ENCODE peak calls at places on chromosomes 13 and 19, in ten cellular contexts. F, S, D, G, A, Y, T, I, M and Q are unnamed samples.

GRCh38 chr19:3644351-3645066 is 17.9 kb upstream of the CACTIN start:
- DNase-seq in G (no peak), M (no peak), T (no peak), A (no peak), F (peak; percentile 43), S (no peak), I (no peak), Y (no peak), D (no peak), Q (no peak)

GRCh38 chr19:23762884-23763711 is 4.4 kb upstream of the ZNF681 start:
- DNase-seq in D (peak; percentile 71), S (peak; percentile 89), A (peak; percentile 69), G (peak; percentile 95), T (peak; percentile 93), Y (peak; percentile 79), I (no peak), M (peak; percentile 24), F (peak; percentile 96), Q (peak; percentile 88)

GRCh38 chr13:40519637-40520036 is 146.8 kb downstream of the FOXO1 start:
- DNase-seq in G (no peak), S (peak; percentile 58), D (no peak), Y (no peak), F (no peak), T (no peak), I (no peak), A (no peak), M (no peak), Q (peak; percentile 50)

GRCh38 chr19:35436477-35437141 is 11.4 kb upstream of the FFAR2 start:
- DNase-seq in G (peak; percentile 8), A (no peak), I (no peak), D (peak; percentile 40), S (no peak), F (peak; percentile 55), T (peak; percentile 46), M (peak; percentile 24), Y (peak; percentile 84), Q (peak; percentile 60)

GRCh38 chr19:32824136-32824835 is 45.3 kb downstream of the SLC7A9 start:
- DNase-seq in A (no peak), F (no peak), M (no peak), G (no peak), Y (no peak), S (no peak), T (no peak), D (no peak), I (no peak), Q (no peak)

GRCh38 chr19:14561832-14562351 is 10.0 kb downstream of the NDUFB7 start:
- DNase-seq in S (peak; percentile 71), G (peak; percentile 48), F (no peak), M (peak; percentile 41), Y (peak; percentile 46), I (no peak), D (peak; percentile 41), A (no peak), T (no peak), Q (peak; percentile 33)

GRCh38 chr13:110334256-110334655 is 27.2 kb downstream of the COL4A2 start:
- DNase-seq in Y (peak; percentile 72), F (no peak), T (no peak), G (no peak), D (peak; percentile 64), I (no peak), M (no peak), A (no peak), S (no peak), Q (no peak)

GRCh38 chr13:90732049-90732448 is 615.4 kb upstream of the MIR17HG start:
- DNase-seq in G (no peak), T (no peak), F (no peak), I (no peak), D (no peak), M (no peak), A (peak; percentile 39), Y (peak; percentile 37), S (no peak), Q (no peak)

GRCh38 chr19:41626877-41627276 is at the start of gene CEACAM4:
- DNase-seq in Y (no peak), A (no peak), T (no peak), M (peak; percentile 48), I (no peak), G (no peak), F (no peak), S (peak; percentile 47), D (no peak), Q (peak; percentile 62)

GRCh38 chr19:43725468-43725867 is 9.6 kb downstream of the IRGC start:
- DNase-seq in Y (no peak), D (no peak), F (no peak), S (peak; percentile 41), G (no peak), A (no peak), M (no peak), T (no peak), I (no peak), Q (no peak)

GRCh38 chr19:42323852-42324654 is 1.4 kb upstream of the MEGF8 start:
- DNase-seq in I (no peak), G (no peak), A (no peak), S (no peak), D (no peak), Y (no peak), M (no peak), F (no peak), T (peak; percentile 32), Q (peak; percentile 22)

GRCh38 chr19:2782357-2782935 is 627 bp downstream of the SGTA start:
- DNase-seq in I (no peak), G (no peak), A (no peak), Y (no peak), S (no peak), D (peak; percentile 13), F (peak; percentile 25), T (peak; percentile 18), M (no peak), Q (no peak)

GRCh38 chr13:38866649-38867048 is 124.0 kb downstream of the STOML3 start:
- DNase-seq in G (no peak), M (no peak), S (no peak), T (no peak), F (no peak), I (no peak), A (no peak), Y (peak; percentile 45), D (peak; percentile 44), Q (no peak)
- TF ChIP-seq CTCF in G (no peak), M (no peak), S (no peak), T (no peak), F (no peak), I (no peak), A (no peak), Y (peak; percentile 31), D (peak; percentile 5), Q (no peak)

GRCh38 chr13:113469582-113469981 is 16.3 kb upstream of the ADPRHL1 start:
- DNase-seq in S (no peak), M (no peak), Y (no peak), I (no peak), A (no peak), D (no peak), G (no peak), F (no peak), T (no peak), Q (no peak)

GRCh38 chr13:113472355-113473025 is 18.0 kb downstream of the DCUN1D2 start:
- DNase-seq in T (no peak), A (no peak), Y (no peak), M (no peak), I (no peak), S (no peak), G (no peak), F (no peak), D (no peak), Q (no peak)

GRCh38 chr13:113470073-113470472 is 16.8 kb upstream of the ADPRHL1 start:
- DNase-seq in D (no peak), G (no peak), Y (no peak), F (no peak), A (no peak), S (no peak), I (no peak), M (no peak), T (no peak), Q (no peak)

GRCh38 chr13:113474179-113474578 is 16.3 kb downstream of the DCUN1D2 start:
- DNase-seq in G (no peak), S (peak; percentile 59), Y (peak; percentile 67), I (no peak), T (peak; percentile 23), M (peak; percentile 42), D (peak; percentile 94), F (no peak), A (no peak), Q (no peak)

DNA sequence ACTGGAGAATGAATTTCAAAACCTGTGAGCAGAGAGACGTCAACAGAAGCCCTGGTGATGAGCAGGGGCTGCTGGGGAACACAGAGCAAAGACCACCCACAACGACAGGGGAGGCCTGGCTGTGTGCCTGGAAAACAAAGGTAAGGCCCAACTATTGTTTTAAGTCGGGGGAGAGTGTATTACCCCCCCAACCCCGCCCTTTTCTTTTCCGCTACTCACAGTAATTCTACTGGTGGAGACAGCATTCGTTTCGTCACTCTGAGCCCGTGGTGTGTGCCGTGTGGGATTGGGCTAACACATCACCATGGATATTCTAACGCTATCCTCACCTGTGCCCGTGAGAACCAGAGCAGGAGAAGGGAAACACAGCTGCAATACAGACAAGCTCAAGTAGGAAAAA is 18.6 kb upstream of the ADPRHL1 start:
- DNase-seq in F (no peak), M (no peak), D (no peak), S (no peak), T (no peak), G (no peak), Y (no peak), I (no peak), A (no peak), Q (no peak)
- H3K4me3 ChIP-seq in F (no peak overlapping the region), M (no peak overlapping the region), D (no peak overlapping the region), S (peak overlapping the region; percentile 23), T (no peak overlapping the region), G (no peak overlapping the region), Y (no peak overlapping the region), I (no peak overlapping the region), A (no peak overlapping the region), Q (no peak overlapping the region)

DNA sequence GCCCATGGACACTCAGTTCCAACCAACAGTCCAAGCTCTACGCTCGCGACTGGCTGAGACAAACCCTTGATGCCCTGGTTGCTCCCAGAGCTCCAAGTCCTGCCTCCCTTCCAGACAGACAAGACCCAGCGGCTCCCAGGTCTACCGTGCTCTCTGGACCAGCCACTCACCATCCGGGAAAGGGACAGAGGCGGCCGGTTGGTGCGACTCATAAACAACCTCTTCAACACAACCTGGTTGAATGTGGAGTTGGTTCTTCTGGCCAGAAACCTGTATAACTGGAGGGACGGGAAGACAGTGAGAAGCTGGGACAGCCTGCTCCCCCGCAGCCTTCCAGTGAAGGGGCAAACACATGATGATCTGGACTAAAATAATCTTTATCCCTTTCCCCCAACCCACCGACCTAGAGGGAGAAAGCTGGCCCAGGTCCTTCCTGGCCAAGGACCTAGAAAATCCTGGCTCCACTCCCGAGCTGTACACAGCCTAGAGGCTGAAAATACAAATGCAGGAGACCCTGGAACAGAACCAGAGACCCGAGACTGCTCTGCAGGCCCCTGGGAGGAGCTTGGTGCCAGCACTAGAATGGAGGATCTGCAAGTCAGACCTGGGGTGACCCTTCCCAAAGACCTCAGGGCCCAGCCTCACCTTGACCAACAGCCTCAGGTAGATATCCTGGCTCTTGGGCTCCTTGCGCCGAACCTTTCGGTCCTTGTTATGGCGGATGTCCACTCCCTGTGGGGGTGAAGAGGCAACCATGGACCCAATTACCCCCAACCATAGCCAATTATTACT is 1.6 kb downstream of the RPL18 start:
- DNase-seq in S (no peak), T (no peak), D (peak; percentile 50), I (no peak), A (no peak), F (peak; percentile 41), Y (peak; percentile 49), G (no peak), M (no peak), Q (no peak)
- TF ChIP-seq CTCF in S (no peak), T (no peak), D (peak; percentile 39), I (no peak), A (no peak), F (no peak), Y (no peak), G (peak; percentile 22), M (no peak), Q (no peak)

GRCh38 chr19:34176581-34176980 is 4.3 kb downstream of the LSM14A start:
- DNase-seq in T (no peak), S (no peak), M (no peak), Y (no peak), I (no peak), D (no peak), G (no peak), A (no peak), F (no peak), Q (no peak)
- H3K4me3 ChIP-seq in T (no peak overlapping the region), S (no peak overlapping the region), M (peak overlapping the region; percentile 3), Y (peak overlapping the region; percentile 6), I (no peak overlapping the region), D (no peak overlapping the region), G (no peak overlapping the region), A (no peak overlapping the region), F (no peak overlapping the region), Q (no peak overlapping the region)